ENCODE peak calls at places on chromosomes 3 and 15, in four cellular contexts. One of them, this sample, is unnamed.

GRCh38 chr3:56042326-56042951 is 425.8 kb downstream of the ERC2 start:
- DNase-seq in CD8-positive, alpha-beta memory T cell: no peak
- DNase-seq in heart right ventricle: no peak
- DNase-seq in thyroid gland: no peak
- DNase-seq in this sample: no peak

GRCh38 chr3:69740103-69741021 is 1.1 kb downstream of the MITF start:
- DNase-seq in CD8-positive, alpha-beta memory T cell: no peak
- DNase-seq in thyroid gland: peak
- DNase-seq in heart right ventricle: peak
- DNase-seq in this sample: no peak

GRCh38 chr3:13462822-13463221 is 17.3 kb upstream of the HDAC11 start:
- DNase-seq in CD8-positive, alpha-beta memory T cell: no peak
- DNase-seq in heart right ventricle: no peak
- DNase-seq in thyroid gland: no peak
- DNase-seq in this sample: no peak

GRCh38 chr3:57706462-57706861 is 13.6 kb upstream of the DENND6A start:
- DNase-seq in thyroid gland: no peak
- DNase-seq in heart right ventricle: no peak
- DNase-seq in CD8-positive, alpha-beta memory T cell: no peak
- DNase-seq in this sample: no peak

GRCh38 chr15:38652183-38652794 is 87.7 kb upstream of the RASGRP1 start:
- DNase-seq in heart right ventricle: no peak
- DNase-seq in thyroid gland: no peak
- DNase-seq in CD8-positive, alpha-beta memory T cell: no peak
- DNase-seq in this sample: no peak

GRCh38 chr3:177529071-177529550 is 331.8 kb upstream of the TBL1XR1 start:
- DNase-seq in CD8-positive, alpha-beta memory T cell: no peak
- DNase-seq in heart right ventricle: no peak
- DNase-seq in thyroid gland: no peak
- DNase-seq in this sample: no peak

GRCh38 chr3:171770689-171771620 is 39.3 kb downstream of the PLD1 start:
- DNase-seq in thyroid gland: peak
- DNase-seq in heart right ventricle: peak
- DNase-seq in CD8-positive, alpha-beta memory T cell: no peak
- DNase-seq in this sample: no peak

GRCh38 chr15:95440712-95441111 is 889.8 kb upstream of the NR2F2 start:
- DNase-seq in thyroid gland: peak
- DNase-seq in CD8-positive, alpha-beta memory T cell: no peak
- DNase-seq in heart right ventricle: peak
- DNase-seq in this sample: no peak

GRCh38 chr3:38998086-38998485 is 53.7 kb downstream of the SCN11A start:
- DNase-seq in heart right ventricle: no peak
- DNase-seq in CD8-positive, alpha-beta memory T cell: no peak
- DNase-seq in thyroid gland: no peak
- DNase-seq in this sample: no peak

GRCh38 chr15:39795486-39795885 is 12.8 kb upstream of the FSIP1 start:
- DNase-seq in thyroid gland: no peak
- DNase-seq in heart right ventricle: no peak
- DNase-seq in CD8-positive, alpha-beta memory T cell: no peak
- DNase-seq in this sample: no peak

GRCh38 chr3:156400062-156400461 is 154.9 kb downstream of the SSR3 start:
- DNase-seq in CD8-positive, alpha-beta memory T cell: no peak
- DNase-seq in thyroid gland: no peak
- DNase-seq in heart right ventricle: no peak
- DNase-seq in this sample: no peak

GRCh38 chr3:130760922-130761321 is 14.3 kb upstream of the PIK3R4 start:
- DNase-seq in thyroid gland: no peak
- DNase-seq in heart right ventricle: no peak
- DNase-seq in CD8-positive, alpha-beta memory T cell: no peak
- DNase-seq in this sample: no peak

GRCh38 chr3:47016934-47017435 is 37.5 kb downstream of the NBEAL2 start:
- DNase-seq in heart right ventricle: no peak
- DNase-seq in thyroid gland: no peak
- DNase-seq in CD8-positive, alpha-beta memory T cell: no peak
- DNase-seq in this sample: no peak

GRCh38 chr15:63539517-63539916 is 35.1 kb downstream of the USP3 start:
- DNase-seq in heart right ventricle: peak
- DNase-seq in CD8-positive, alpha-beta memory T cell: no peak
- DNase-seq in thyroid gland: no peak
- DNase-seq in this sample: no peak

GRCh38 chr15:22949074-22949547 is 31.1 kb downstream of the CYFIP1 start:
- DNase-seq in CD8-positive, alpha-beta memory T cell: no peak
- DNase-seq in heart right ventricle: peak
- DNase-seq in thyroid gland: peak
- DNase-seq in this sample: no peak

GRCh38 chr3:120908030-120908802 is at the start of gene STXBP5L:
- DNase-seq in heart right ventricle: peak
- DNase-seq in CD8-positive, alpha-beta memory T cell: no peak
- DNase-seq in thyroid gland: peak
- DNase-seq in this sample: peak

GRCh38 chr3:20322085-20322484 is 136.1 kb upstream of the SGO1 start:
- DNase-seq in CD8-positive, alpha-beta memory T cell: no peak
- DNase-seq in thyroid gland: no peak
- DNase-seq in heart right ventricle: no peak
- DNase-seq in this sample: no peak

GRCh38 chr3:123421353-123422174 is 27.3 kb downstream of the ADCY5 start:
- DNase-seq in CD8-positive, alpha-beta memory T cell: no peak
- DNase-seq in thyroid gland: peak
- DNase-seq in heart right ventricle: no peak
- DNase-seq in this sample: no peak

GRCh38 chr3:194851941-194852340 is 166.3 kb downstream of the FAM43A start:
- DNase-seq in CD8-positive, alpha-beta memory T cell: no peak
- DNase-seq in heart right ventricle: no peak
- DNase-seq in thyroid gland: no peak
- DNase-seq in this sample: no peak

DNA sequence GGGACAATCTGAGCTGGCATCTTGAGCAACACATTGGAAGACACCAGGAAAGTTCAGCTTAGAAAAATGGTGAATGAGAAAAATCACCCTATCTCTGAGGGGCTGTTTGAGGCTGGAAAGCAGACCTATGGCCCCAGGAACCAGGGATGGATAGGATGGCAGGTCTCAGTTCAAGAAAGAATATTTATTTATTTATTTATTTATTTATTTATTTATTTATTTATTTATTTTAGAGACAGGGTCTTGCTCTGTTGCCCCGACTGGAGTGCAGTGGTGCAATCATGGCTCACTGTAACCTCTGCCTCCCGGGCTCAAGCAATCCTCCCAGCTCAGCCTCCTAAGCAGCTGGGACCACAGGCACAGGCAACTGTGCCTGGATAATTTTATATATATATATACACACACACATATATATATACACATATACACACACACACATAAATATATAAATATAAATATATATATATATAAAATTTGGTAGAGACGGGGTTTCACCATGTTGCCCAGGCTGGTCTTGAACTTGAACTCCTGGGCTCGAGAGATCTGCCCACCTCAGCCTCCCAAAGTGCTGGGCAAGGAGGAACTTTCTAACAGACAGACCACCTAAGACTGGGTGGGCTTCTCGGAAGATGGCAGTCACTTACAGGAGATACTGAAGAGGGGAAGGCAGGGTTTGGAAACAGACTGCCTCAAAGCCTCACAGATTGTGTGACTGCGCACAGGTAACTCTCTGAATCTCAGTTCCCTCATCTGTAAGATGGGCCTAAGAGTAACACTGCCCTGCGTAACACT is 29.7 kb downstream of the CCDC13 start:
- DNase-seq in thyroid gland: no peak
- DNase-seq in heart right ventricle: no peak
- DNase-seq in CD8-positive, alpha-beta memory T cell: no peak
- DNase-seq in this sample: no peak
- H3K27ac ChIP-seq in thyroid gland: peak
- H3K27ac ChIP-seq in heart right ventricle: peak
- H3K27ac ChIP-seq in CD8-positive, alpha-beta memory T cell: no peak
- H3K27ac ChIP-seq in this sample: peak

GRCh38 chr15:69852482-69853275 is 245.0 kb downstream of the TLE3 start:
- DNase-seq in CD8-positive, alpha-beta memory T cell: no peak
- DNase-seq in thyroid gland: no peak
- DNase-seq in heart right ventricle: no peak
- DNase-seq in this sample: no peak
- H3K27ac ChIP-seq in CD8-positive, alpha-beta memory T cell: no peak
- H3K27ac ChIP-seq in thyroid gland: no peak
- H3K27ac ChIP-seq in heart right ventricle: no peak
- H3K27ac ChIP-seq in this sample: no peak

GRCh38 chr15:31296304-31297220 is 30.1 kb upstream of the KLF13 start:
- DNase-seq in heart right ventricle: peak
- DNase-seq in CD8-positive, alpha-beta memory T cell: no peak
- DNase-seq in thyroid gland: peak
- DNase-seq in this sample: no peak
- H3K27ac ChIP-seq in heart right ventricle: no peak
- H3K27ac ChIP-seq in CD8-positive, alpha-beta memory T cell: no peak
- H3K27ac ChIP-seq in thyroid gland: no peak
- H3K27ac ChIP-seq in this sample: peak

GRCh38 chr15:56361978-56362377 is 3.2 kb upstream of the TEX9 start:
- DNase-seq in heart right ventricle: no peak
- DNase-seq in thyroid gland: no peak
- DNase-seq in CD8-positive, alpha-beta memory T cell: no peak
- DNase-seq in this sample: no peak

GRCh38 chr15:56369234-56369633 is 4.0 kb downstream of the TEX9 start:
- DNase-seq in thyroid gland: no peak
- DNase-seq in CD8-positive, alpha-beta memory T cell: no peak
- DNase-seq in heart right ventricle: no peak
- DNase-seq in this sample: no peak

GRCh38 chr15:56366211-56366610 is 985 bp downstream of the TEX9 start:
- DNase-seq in heart right ventricle: no peak
- DNase-seq in thyroid gland: no peak
- DNase-seq in CD8-positive, alpha-beta memory T cell: no peak
- DNase-seq in this sample: no peak

GRCh38 chr15:56367156-56367555 is 1.9 kb downstream of the TEX9 start:
- DNase-seq in CD8-positive, alpha-beta memory T cell: no peak
- DNase-seq in heart right ventricle: no peak
- DNase-seq in thyroid gland: no peak
- DNase-seq in this sample: no peak

DNA sequence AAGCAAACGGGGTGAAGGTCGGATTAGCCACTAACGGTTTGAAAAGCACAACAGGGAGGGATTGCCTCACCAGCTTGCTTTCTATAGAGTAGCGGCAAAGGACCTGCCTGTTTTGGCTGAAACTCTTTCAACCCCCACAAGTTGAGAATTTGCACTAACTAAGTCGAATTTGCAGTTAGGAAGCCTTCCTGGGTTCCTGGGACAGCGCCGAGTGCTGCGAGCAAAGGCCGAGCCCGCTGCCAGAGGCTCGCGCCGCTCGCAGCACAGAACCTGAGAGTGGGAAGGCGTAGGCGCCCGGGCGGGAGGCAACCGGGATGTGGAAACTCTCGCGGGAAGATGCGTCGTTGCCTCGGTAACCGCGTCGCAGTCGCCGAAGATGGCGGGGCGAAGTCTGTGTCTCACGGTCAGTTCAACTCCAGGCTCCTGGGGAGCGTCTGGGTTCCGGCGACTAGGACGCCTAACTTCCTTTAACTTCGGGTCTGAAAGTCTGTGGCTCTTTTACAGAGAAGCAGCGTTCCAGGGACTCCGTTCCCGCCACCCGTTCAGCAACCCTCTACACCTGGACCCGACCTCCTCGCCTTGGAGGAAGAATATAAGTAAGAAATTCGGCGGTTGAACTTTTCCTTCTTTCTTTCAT is at the start of gene TEX9:
- DNase-seq in thyroid gland: peak
- DNase-seq in heart right ventricle: peak
- DNase-seq in CD8-positive, alpha-beta memory T cell: peak
- DNase-seq in this sample: peak
- H3K27ac ChIP-seq in thyroid gland: no peak
- H3K27ac ChIP-seq in heart right ventricle: peak
- H3K27ac ChIP-seq in CD8-positive, alpha-beta memory T cell: no peak
- H3K27ac ChIP-seq in this sample: no peak

GRCh38 chr3:4588410-4588809 is 95.3 kb downstream of the ITPR1 start:
- DNase-seq in heart right ventricle: no peak
- DNase-seq in CD8-positive, alpha-beta memory T cell: no peak
- DNase-seq in thyroid gland: no peak
- DNase-seq in this sample: no peak
- H3K27ac ChIP-seq in heart right ventricle: peak
- H3K27ac ChIP-seq in CD8-positive, alpha-beta memory T cell: no peak
- H3K27ac ChIP-seq in thyroid gland: peak
- H3K27ac ChIP-seq in this sample: peak

GRCh38 chr3:105328338-105328730 is 38.4 kb upstream of the ALCAM start:
- DNase-seq in thyroid gland: no peak
- DNase-seq in heart right ventricle: no peak
- DNase-seq in CD8-positive, alpha-beta memory T cell: no peak
- DNase-seq in this sample: no peak
- H3K27ac ChIP-seq in thyroid gland: no peak
- H3K27ac ChIP-seq in heart right ventricle: no peak
- H3K27ac ChIP-seq in CD8-positive, alpha-beta memory T cell: no peak
- H3K27ac ChIP-seq in this sample: no peak

DNA sequence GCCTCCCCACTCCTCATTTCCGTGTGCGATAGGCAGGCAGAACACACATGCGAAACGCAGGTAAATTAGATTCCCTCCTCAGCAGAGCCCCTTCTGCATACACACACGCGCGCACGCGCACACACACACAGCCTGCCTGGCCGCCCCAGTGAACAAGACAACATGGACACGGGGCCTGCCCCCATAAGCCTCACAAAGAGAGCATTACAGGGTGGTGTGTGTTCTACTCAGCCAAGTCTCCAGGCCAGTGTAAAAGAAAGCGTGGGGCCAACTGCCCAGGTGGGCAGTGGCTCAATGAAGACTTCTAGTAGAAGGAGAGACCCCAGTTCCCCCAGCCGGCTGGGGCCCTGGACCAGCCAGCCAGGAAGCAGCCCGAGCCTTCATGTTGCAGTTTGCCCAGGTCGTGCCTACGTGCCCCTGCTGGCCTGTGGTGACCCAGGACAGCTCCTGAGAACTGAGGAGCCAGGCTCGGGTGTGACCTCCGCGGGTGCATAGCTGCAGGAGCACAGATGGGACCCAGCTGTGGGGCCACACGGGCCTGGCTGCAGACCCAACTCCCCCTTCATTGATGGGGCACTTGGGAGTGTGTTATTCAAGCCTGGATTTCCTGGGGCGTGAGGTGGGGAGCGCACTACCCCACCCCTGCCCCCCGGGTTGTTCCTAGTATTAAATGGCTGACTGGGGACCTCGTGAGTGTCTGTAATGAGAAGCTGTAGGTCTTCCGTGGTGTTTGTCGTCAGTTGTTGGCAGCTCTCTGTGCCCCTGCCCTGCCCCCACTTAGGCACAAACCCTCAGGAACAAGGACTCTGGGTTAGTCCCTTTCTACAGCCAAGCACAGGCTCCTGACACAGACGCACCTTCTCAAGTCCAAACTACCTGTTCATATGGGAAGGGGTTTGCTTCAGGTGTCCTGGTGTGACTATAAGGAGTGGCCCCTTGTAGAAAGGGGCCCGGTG is 39.3 kb downstream of the IDH2 start:
- DNase-seq in CD8-positive, alpha-beta memory T cell: no peak
- DNase-seq in thyroid gland: peak
- DNase-seq in heart right ventricle: no peak
- DNase-seq in this sample: no peak
- H3K27ac ChIP-seq in CD8-positive, alpha-beta memory T cell: no peak
- H3K27ac ChIP-seq in thyroid gland: peak
- H3K27ac ChIP-seq in heart right ventricle: peak
- H3K27ac ChIP-seq in this sample: peak